ENCODE peak calls at places on chromosomes 6 and 20, in eight cellular contexts. Y is heart left ventricle, O is testis, F is A549, B is prostate gland, L is adrenal gland, H is thyroid gland, V is IMR-90. D is an unnamed sample.

GRCh38 chr6:128064540-128064895 is 163.7 kb upstream of the THEMIS start:
- DNase-seq in Y (no peak), O (no peak), F (no peak), B (no peak), L (no peak), H (no peak), V (peak), D (no peak)

GRCh38 chr20:49768204-49769124 is 44.2 kb upstream of the SLC9A8 start:
- DNase-seq in Y (peak), O (peak), F (peak), B (peak), L (peak), H (peak), V (peak), D (peak)

GRCh38 chr6:27297484-27297856 is 14.6 kb downstream of the POM121L2 start:
- DNase-seq in Y (no peak), O (no peak), F (no peak), B (no peak), L (no peak), H (no peak), V (no peak), D (no peak)

GRCh38 chr6:90466191-90466940 is 120.5 kb downstream of the MAP3K7 start:
- DNase-seq in Y (no peak), O (no peak), F (no peak), B (no peak), L (no peak), H (no peak), V (peak), D (no peak)

GRCh38 chr6:100663219-100663863 is 198.6 kb upstream of the SIM1 start:
- DNase-seq in Y (no peak), O (no peak), F (no peak), B (no peak), L (no peak), H (no peak), V (peak), D (no peak)

GRCh38 chr6:28553986-28554881 is 28.6 kb downstream of the GPX5 start:
- DNase-seq in Y (no peak), O (peak), F (no peak), B (no peak), L (peak), H (peak), V (no peak), D (no peak)

GRCh38 chr6:108174371-108175175 is 8.8 kb downstream of the NR2E1 start:
- DNase-seq in Y (no peak), O (no peak), F (no peak), B (no peak), L (no peak), H (peak), V (peak), D (no peak)

GRCh38 chr6:99024089-99024488 is 76.3 kb upstream of the FBXL4 start:
- DNase-seq in Y (no peak), O (no peak), F (no peak), B (no peak), L (no peak), H (no peak), V (no peak), D (no peak)

GRCh38 chr6:137933696-137934095 is 66.6 kb downstream of the TNFAIP3 start:
- DNase-seq in Y (peak), O (peak), F (no peak), B (no peak), L (peak), H (no peak), V (peak), D (no peak)

GRCh38 chr20:25046181-25046641 is 11.7 kb downstream of the ACSS1 start:
- DNase-seq in Y (peak), O (no peak), F (no peak), B (no peak), L (no peak), H (peak), V (no peak), D (no peak)

GRCh38 chr6:156956286-156956685 is 179.1 kb downstream of the ARID1B start:
- DNase-seq in Y (no peak), O (no peak), F (no peak), B (no peak), L (no peak), H (no peak), V (no peak), D (no peak)

GRCh38 chr6:11761744-11762620 is 16.6 kb downstream of the ADTRP start:
- DNase-seq in Y (no peak), O (no peak), F (no peak), B (no peak), L (no peak), H (no peak), V (no peak), D (no peak)

GRCh38 chr6:85961746-85962145 is 319.1 kb upstream of the SYNCRIP start:
- DNase-seq in Y (no peak), O (no peak), F (no peak), B (no peak), L (no peak), H (no peak), V (no peak), D (no peak)

GRCh38 chr6:107778242-107778641 is 45.9 kb downstream of the SCML4 start:
- DNase-seq in Y (no peak), O (no peak), F (no peak), B (no peak), L (no peak), H (no peak), V (no peak), D (no peak)

GRCh38 chr6:35046862-35047261 is 94.3 kb downstream of the TCP11 start:
- DNase-seq in Y (no peak), O (no peak), F (no peak), B (no peak), L (no peak), H (no peak), V (no peak), D (no peak)

GRCh38 chr6:1131285-1132079 is 180.4 kb upstream of the FOXQ1 start:
- DNase-seq in Y (peak), O (no peak), F (no peak), B (no peak), L (no peak), H (peak), V (peak), D (no peak)

GRCh38 chr20:50582591-50583234 is 72.5 kb downstream of the PTPN1 start:
- DNase-seq in Y (no peak), O (no peak), F (no peak), B (no peak), L (no peak), H (no peak), V (no peak), D (no peak)

GRCh38 chr6:167685654-167686053 is 141.1 kb upstream of the AFDN start:
- DNase-seq in Y (no peak), O (no peak), F (no peak), B (no peak), L (no peak), H (no peak), V (no peak), D (no peak)

GRCh38 chr6:125507987-125508655 is 206.4 kb upstream of the HDDC2 start:
- DNase-seq in Y (peak), O (no peak), F (no peak), B (no peak), L (no peak), H (peak), V (no peak), D (no peak)

GRCh38 chr20:53399592-53400335 is 193.9 kb downstream of the ZNF217 start:
- DNase-seq in Y (peak), O (no peak), F (no peak), B (no peak), L (no peak), H (peak), V (no peak), D (no peak)

GRCh38 chr6:53707108-53707897 is 41.7 kb upstream of the KLHL31 start:
- DNase-seq in Y (no peak), O (no peak), F (no peak), B (no peak), L (no peak), H (no peak), V (peak), D (no peak)

GRCh38 chr20:11274137-11274536 is 600.3 kb upstream of the JAG1 start:
- DNase-seq in Y (peak), O (peak), F (peak), B (peak), L (peak), H (peak), V (peak), D (no peak)

GRCh38 chr6:125596020-125596419 is 153.4 kb upstream of the HEY2 start:
- DNase-seq in Y (no peak), O (no peak), F (no peak), B (no peak), L (no peak), H (no peak), V (no peak), D (no peak)

GRCh38 chr6:137297887-137298286 is 78.7 kb upstream of the IFNGR1 start:
- DNase-seq in Y (peak), O (peak), F (no peak), B (no peak), L (peak), H (no peak), V (peak), D (no peak)

GRCh38 chr6:166952122-166952521 is 4.2 kb downstream of the RNASET2 start:
- DNase-seq in Y (no peak), O (no peak), F (no peak), B (no peak), L (no peak), H (no peak), V (no peak), D (no peak)

GRCh38 chr6:137851669-137852068 is 15.4 kb upstream of the TNFAIP3 start:
- DNase-seq in Y (no peak), O (no peak), F (no peak), B (no peak), L (no peak), H (no peak), V (no peak), D (no peak)

GRCh38 chr20:51156796-51157119 is 133.9 kb upstream of the KCNG1 start:
- DNase-seq in Y (no peak), O (no peak), F (no peak), B (no peak), L (no peak), H (no peak), V (no peak), D (no peak)

GRCh38 chr20:51258582-51259175 is 235.8 kb upstream of the KCNG1 start:
- DNase-seq in Y (no peak), O (no peak), F (peak), B (peak), L (no peak), H (no peak), V (peak), D (no peak)

GRCh38 chr6:10505529-10505928 is 15.6 kb upstream of the GCNT2 start:
- DNase-seq in Y (no peak), O (no peak), F (peak), B (no peak), L (no peak), H (no peak), V (no peak), D (no peak)

GRCh38 chr6:149963462-149964242 is at the start of gene ULBP1:
- DNase-seq in Y (peak), O (peak), F (peak), B (peak), L (peak), H (peak), V (peak), D (peak)
- TF ChIP-seq POLR2A in Y (peak), O (no peak), F (no peak), B (no peak), L (no peak), H (no peak), V (no peak), D (no peak)

GRCh38 chr20:9352740-9353139 is 161.7 kb upstream of the LAMP5 start:
- DNase-seq in Y (no peak), O (no peak), F (no peak), B (no peak), L (no peak), H (no peak), V (no peak), D (no peak)

GRCh38 chr20:9359561-9360308 is 154.7 kb upstream of the LAMP5 start:
- DNase-seq in Y (no peak), O (peak), F (peak), B (peak), L (peak), H (peak), V (peak), D (no peak)

GRCh38 chr20:9353180-9353915 is 161.0 kb upstream of the LAMP5 start:
- DNase-seq in Y (no peak), O (peak), F (no peak), B (no peak), L (no peak), H (peak), V (no peak), D (no peak)

GRCh38 chr20:9353916-9354276 is 160.5 kb upstream of the LAMP5 start:
- DNase-seq in Y (no peak), O (no peak), F (no peak), B (no peak), L (no peak), H (no peak), V (peak), D (no peak)

GRCh38 chr20:9354579-9354978 is 159.8 kb upstream of the LAMP5 start:
- DNase-seq in Y (no peak), O (no peak), F (no peak), B (no peak), L (no peak), H (no peak), V (no peak), D (no peak)
- TF ChIP-seq POLR2A in Y (no peak), O (no peak), F (no peak), B (no peak), L (no peak), H (no peak), V (no peak), D (no peak)

DNA sequence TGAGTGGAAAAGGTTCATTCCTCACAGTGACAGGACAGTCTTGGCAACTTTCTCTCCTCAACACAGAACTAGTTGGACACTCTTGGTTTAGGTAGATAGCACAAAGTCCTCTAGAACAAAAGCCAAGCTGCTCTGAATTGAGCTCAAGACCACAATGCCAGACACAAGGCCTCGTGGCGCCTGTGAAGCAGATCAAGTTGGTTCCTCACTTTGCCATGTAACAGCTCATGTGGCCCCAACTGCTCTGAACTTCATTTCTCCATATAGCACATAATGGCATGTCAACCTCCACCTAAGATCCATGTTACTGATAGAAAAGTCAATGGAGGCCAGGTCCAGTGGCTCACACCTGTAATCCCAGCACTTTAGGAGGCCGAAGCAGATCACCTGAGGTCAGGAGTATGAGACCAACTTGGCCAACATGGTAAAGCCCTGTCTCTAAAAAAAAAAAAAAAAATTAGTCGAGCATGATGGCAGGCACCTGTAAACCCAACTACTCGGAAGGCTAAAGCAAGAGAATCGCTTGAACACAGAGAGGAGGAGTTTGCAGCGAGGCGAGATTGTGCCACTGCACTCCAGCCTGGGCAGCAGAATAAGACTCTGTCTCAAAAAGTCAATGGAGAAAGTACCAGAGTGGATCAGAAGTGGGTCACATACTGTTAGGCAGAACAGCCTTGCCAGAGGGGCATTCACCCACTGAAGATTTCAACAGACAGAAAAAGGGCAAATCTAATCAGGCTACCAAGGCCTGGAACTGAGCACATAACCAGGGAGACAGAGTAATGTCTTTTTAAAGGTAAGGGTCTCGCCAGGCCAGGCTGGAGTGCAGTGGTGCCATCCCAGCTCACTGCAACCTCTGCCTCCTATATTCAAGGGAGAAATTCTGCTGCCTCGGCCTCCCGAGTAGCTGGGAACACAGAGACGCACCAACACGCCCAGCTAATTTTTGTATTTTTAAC is 21.2 kb downstream of the ROMO1 start:
- DNase-seq in Y (no peak), O (no peak), F (no peak), B (no peak), L (no peak), H (no peak), V (no peak), D (no peak)
- TF ChIP-seq POLR2A in Y (no peak), O (no peak), F (no peak), B (no peak), L (no peak), H (no peak), V (no peak), D (no peak)

GRCh38 chr6:159788757-159789376 is 535 bp downstream of the TCP1 start:
- DNase-seq in Y (peak), O (peak), F (peak), B (peak), L (peak), H (peak), V (peak), D (peak)

GRCh38 chr6:159790947-159791598 is 806 bp downstream of the MRPL18 start:
- DNase-seq in Y (no peak), O (peak), F (no peak), B (no peak), L (no peak), H (no peak), V (no peak), D (no peak)

GRCh38 chr6:159790149-159790946 is at the start of gene MRPL18:
- DNase-seq in Y (peak), O (peak), F (peak), B (peak), L (peak), H (peak), V (peak), D (peak)

GRCh38 chr6:159788276-159788675 is 1.1 kb downstream of the TCP1 start:
- DNase-seq in Y (no peak), O (no peak), F (no peak), B (no peak), L (no peak), H (peak), V (no peak), D (no peak)

GRCh38 chr6:159789377-159790148 is at the start of gene TCP1:
- DNase-seq in Y (peak), O (peak), F (peak), B (peak), L (peak), H (peak), V (peak), D (peak)
- TF ChIP-seq POLR2A in Y (peak), O (peak), F (peak), B (peak), L (peak), H (peak), V (peak), D (peak)

GRCh38 chr6:29559524-29560287 is at the start of gene UBD:
- DNase-seq in Y (no peak), O (no peak), F (no peak), B (no peak), L (no peak), H (no peak), V (no peak), D (no peak)
- TF ChIP-seq POLR2A in Y (no peak), O (no peak), F (no peak), B (no peak), L (no peak), H (no peak), V (no peak), D (no peak)

GRCh38 chr20:62120990-62121775 is 1.1 kb upstream of the LSM14B start:
- DNase-seq in Y (no peak), O (peak), F (peak), B (peak), L (peak), H (no peak), V (peak), D (peak)
- TF ChIP-seq POLR2A in Y (peak), O (no peak), F (no peak), B (no peak), L (peak), H (no peak), V (no peak), D (no peak)

GRCh38 chr6:43628392-43629103 is 516 bp downstream of the GTPBP2 start:
- DNase-seq in Y (peak), O (peak), F (peak), B (peak), L (peak), H (peak), V (peak), D (peak)
- TF ChIP-seq POLR2A in Y (no peak), O (no peak), F (no peak), B (no peak), L (no peak), H (no peak), V (peak), D (no peak)

D was measured in H54.